ENCODE peak calls at places on chromosome 16, in four cellular contexts. One of them, this sample, is unnamed. For H3K4me1, the result is how much of the 10 kb centered on the place peaks cover.

GRCh38 chr16:23061669-23062068 is 87.6 kb downstream of the USP31 start:
- DNase-seq in HAP-1: no peak
- DNase-seq in small intestine: no peak
- DNase-seq in HCT116: no peak
- DNase-seq in this sample: no peak

GRCh38 chr16:57308041-57308440 is 23.6 kb upstream of the PLLP start:
- DNase-seq in HAP-1: no peak
- DNase-seq in small intestine: no peak
- DNase-seq in HCT116: no peak
- DNase-seq in this sample: no peak

GRCh38 chr16:56525154-56525720 is 5.4 kb upstream of the BBS2 start:
- DNase-seq in HAP-1: no peak
- DNase-seq in small intestine: no peak
- DNase-seq in HCT116: no peak
- DNase-seq in this sample: no peak

GRCh38 chr16:50555269-50555875 is 7.2 kb downstream of the NKD1 start:
- DNase-seq in small intestine: no peak
- DNase-seq in HCT116: no peak
- DNase-seq in HAP-1: no peak
- DNase-seq in this sample: no peak

GRCh38 chr16:87560428-87561199 is 41.7 kb upstream of the JPH3 start:
- DNase-seq in HCT116: peak
- DNase-seq in small intestine: peak
- DNase-seq in HAP-1: peak
- DNase-seq in this sample: peak

GRCh38 chr16:81654346-81654745 is 124.7 kb upstream of the PLCG2 start:
- DNase-seq in small intestine: no peak
- DNase-seq in HAP-1: no peak
- DNase-seq in HCT116: no peak
- DNase-seq in this sample: no peak

GRCh38 chr16:64234200-64234599 is 887.7 kb downstream of the CDH11 start:
- DNase-seq in small intestine: no peak
- DNase-seq in HCT116: no peak
- DNase-seq in HAP-1: no peak
- DNase-seq in this sample: no peak

GRCh38 chr16:5234295-5235050 is 136.9 kb upstream of the EEF2KMT start:
- DNase-seq in small intestine: no peak
- DNase-seq in HCT116: no peak
- DNase-seq in HAP-1: no peak
- DNase-seq in this sample: no peak

GRCh38 chr16:66058181-66058580 is 308.3 kb upstream of the CDH5 start:
- DNase-seq in HAP-1: no peak
- DNase-seq in small intestine: no peak
- DNase-seq in HCT116: no peak
- DNase-seq in this sample: peak

GRCh38 chr16:48393843-48394703 is 8.9 kb upstream of the SIAH1 start:
- DNase-seq in small intestine: no peak
- DNase-seq in HCT116: no peak
- DNase-seq in HAP-1: no peak
- DNase-seq in this sample: no peak

GRCh38 chr16:48505705-48506104 is 104.3 kb downstream of the N4BP1 start:
- DNase-seq in HCT116: no peak
- DNase-seq in HAP-1: no peak
- DNase-seq in small intestine: no peak
- DNase-seq in this sample: no peak

GRCh38 chr16:86772231-86772510 is 193.8 kb downstream of the FOXL1 start:
- DNase-seq in HCT116: no peak
- DNase-seq in small intestine: no peak
- DNase-seq in HAP-1: no peak
- DNase-seq in this sample: no peak

GRCh38 chr16:51393381-51394005 is 242.4 kb upstream of the SALL1 start:
- DNase-seq in HCT116: no peak
- DNase-seq in HAP-1: no peak
- DNase-seq in small intestine: no peak
- DNase-seq in this sample: no peak

GRCh38 chr16:2810651-2811050 is 6.4 kb upstream of the PRSS21 start:
- DNase-seq in HAP-1: no peak
- DNase-seq in small intestine: no peak
- DNase-seq in HCT116: no peak
- DNase-seq in this sample: no peak

GRCh38 chr16:30948956-30949654 is at the start of gene ORAI3:
- DNase-seq in small intestine: peak
- DNase-seq in HAP-1: peak
- DNase-seq in HCT116: no peak
- DNase-seq in this sample: peak

GRCh38 chr16:51524555-51525373 is 373.7 kb upstream of the SALL1 start:
- DNase-seq in HAP-1: no peak
- DNase-seq in small intestine: no peak
- DNase-seq in HCT116: no peak
- DNase-seq in this sample: peak

GRCh38 chr16:19815418-19815817 is 69.2 kb downstream of the GPRC5B start:
- DNase-seq in HAP-1: no peak
- DNase-seq in HCT116: no peak
- DNase-seq in small intestine: no peak
- DNase-seq in this sample: no peak

GRCh38 chr16:22207715-22208360 is 1.8 kb downstream of the EEF2K start:
- DNase-seq in HCT116: no peak
- DNase-seq in HAP-1: peak
- DNase-seq in small intestine: no peak
- DNase-seq in this sample: no peak

GRCh38 chr16:64498363-64498762 is 623.5 kb downstream of the CDH11 start:
- DNase-seq in HAP-1: no peak
- DNase-seq in small intestine: no peak
- DNase-seq in HCT116: no peak
- DNase-seq in this sample: no peak

GRCh38 chr16:70691223-70692129 is 5.6 kb upstream of the MTSS2 start:
- DNase-seq in small intestine: no peak
- DNase-seq in HCT116: no peak
- DNase-seq in HAP-1: no peak
- DNase-seq in this sample: peak

GRCh38 chr16:70688266-70688742 is 2.5 kb upstream of the MTSS2 start:
- DNase-seq in HAP-1: no peak
- DNase-seq in HCT116: no peak
- DNase-seq in small intestine: no peak
- DNase-seq in this sample: peak

GRCh38 chr16:70689035-70689969 is 3.4 kb upstream of the MTSS2 start:
- DNase-seq in small intestine: no peak
- DNase-seq in HCT116: no peak
- DNase-seq in HAP-1: no peak
- DNase-seq in this sample: no peak

GRCh38 chr16:70692130-70692470 is 6.2 kb upstream of the MTSS2 start:
- DNase-seq in HCT116: no peak
- DNase-seq in small intestine: no peak
- DNase-seq in HAP-1: no peak
- DNase-seq in this sample: no peak

DNA sequence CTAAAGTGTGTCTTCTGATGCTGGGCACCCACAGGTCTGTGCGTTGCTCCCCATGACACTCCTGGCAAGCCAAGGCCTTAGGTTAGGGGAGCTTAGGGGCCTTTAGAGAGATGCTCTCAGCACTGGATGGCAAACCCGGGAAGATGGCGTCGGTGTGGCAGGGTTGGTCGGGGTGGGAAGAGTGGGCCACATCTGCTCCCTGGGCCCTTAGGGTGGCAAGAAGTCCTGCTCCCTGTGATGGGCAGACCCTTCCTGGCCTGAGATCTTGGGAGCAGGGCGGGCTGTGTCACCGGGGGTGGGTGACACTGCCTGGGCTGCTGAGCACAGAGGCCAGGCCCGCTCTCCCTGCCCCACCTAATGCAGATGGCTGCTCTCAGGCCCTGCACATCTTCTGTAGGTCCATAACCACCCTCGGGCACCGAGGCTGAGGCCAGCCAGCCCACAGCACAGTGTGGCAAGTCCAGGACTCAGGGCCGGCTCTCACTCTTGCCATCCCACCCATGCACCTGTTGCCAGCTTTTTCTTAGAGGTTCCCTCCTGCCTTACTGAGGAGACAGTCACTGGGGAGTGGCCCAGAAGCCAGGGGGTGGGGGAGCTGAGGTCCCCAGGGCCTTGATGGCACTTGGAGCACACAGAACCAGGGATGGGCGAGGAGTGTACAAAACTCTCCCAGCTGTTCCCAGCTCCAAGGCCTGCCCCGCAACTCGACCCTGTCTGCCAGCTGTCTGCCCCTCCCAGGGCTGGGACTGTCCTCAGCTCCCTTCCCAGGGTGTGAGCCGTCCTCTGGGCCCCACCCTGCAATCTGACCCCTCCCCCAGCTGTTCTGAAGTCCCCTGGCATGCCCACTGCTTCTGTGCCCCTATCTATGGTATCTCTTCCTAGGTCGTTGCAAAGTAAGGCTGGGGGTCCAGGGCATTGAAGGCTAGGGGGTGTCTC is 4.4 kb upstream of the MTSS2 start:
- DNase-seq in small intestine: peak
- DNase-seq in HAP-1: no peak
- DNase-seq in HCT116: no peak
- DNase-seq in this sample: no peak
- H3K4me1 ChIP-seq in small intestine: under half
- H3K4me1 ChIP-seq in HAP-1: under half
- H3K4me1 ChIP-seq in HCT116: under half
- H3K4me1 ChIP-seq in this sample: under half

GRCh38 chr16:75550211-75550662 is 5.8 kb downstream of the TMEM231 start:
- DNase-seq in small intestine: peak
- DNase-seq in HAP-1: no peak
- DNase-seq in HCT116: no peak
- DNase-seq in this sample: peak

GRCh38 chr16:75555707-75556512 is at the start of gene TMEM231:
- DNase-seq in HAP-1: peak
- DNase-seq in HCT116: peak
- DNase-seq in small intestine: peak
- DNase-seq in this sample: peak

GRCh38 chr16:75555213-75555706 is 792 bp downstream of the TMEM231 start:
- DNase-seq in small intestine: peak
- DNase-seq in HCT116: peak
- DNase-seq in HAP-1: peak
- DNase-seq in this sample: peak

DNA sequence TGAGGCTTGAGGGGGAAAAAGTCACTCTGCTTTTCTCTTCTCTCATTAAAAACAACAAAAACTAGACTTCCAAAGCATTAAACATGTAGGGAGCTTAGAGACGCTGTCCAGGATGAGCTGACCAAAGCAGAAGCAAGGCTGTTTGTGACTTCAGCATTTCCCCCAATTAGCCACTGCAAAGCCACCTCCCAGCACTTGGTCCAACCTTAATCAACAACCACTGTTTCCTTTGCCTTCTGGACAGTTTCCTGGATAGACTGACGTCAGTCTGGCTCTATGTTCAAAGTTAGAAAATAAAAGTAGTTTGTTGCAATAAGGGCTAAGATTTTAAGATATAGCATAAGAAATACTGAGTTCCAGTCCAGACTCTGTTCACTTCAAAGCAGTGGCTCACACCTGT is 3.1 kb downstream of the TMEM231 start:
- DNase-seq in HCT116: no peak
- DNase-seq in small intestine: no peak
- DNase-seq in HAP-1: no peak
- DNase-seq in this sample: no peak
- H3K4me1 ChIP-seq in HCT116: under half
- H3K4me1 ChIP-seq in small intestine: under half
- H3K4me1 ChIP-seq in HAP-1: under half
- H3K4me1 ChIP-seq in this sample: under half

GRCh38 chr16:84597518-84598390 is 20.1 kb downstream of the COTL1 start:
- DNase-seq in small intestine: peak
- DNase-seq in HCT116: no peak
- DNase-seq in HAP-1: no peak
- DNase-seq in this sample: no peak

GRCh38 chr16:84596801-84597517 is 20.9 kb downstream of the COTL1 start:
- DNase-seq in HCT116: no peak
- DNase-seq in HAP-1: no peak
- DNase-seq in small intestine: no peak
- DNase-seq in this sample: no peak

GRCh38 chr16:84595052-84595481 is 22.8 kb downstream of the COTL1 start:
- DNase-seq in HAP-1: no peak
- DNase-seq in small intestine: peak
- DNase-seq in HCT116: no peak
- DNase-seq in this sample: no peak

GRCh38 chr16:84594725-84595038 is 23.2 kb downstream of the COTL1 start:
- DNase-seq in HCT116: no peak
- DNase-seq in small intestine: no peak
- DNase-seq in HAP-1: no peak
- DNase-seq in this sample: no peak

GRCh38 chr16:84596161-84596560 is 21.7 kb downstream of the COTL1 start:
- DNase-seq in HAP-1: no peak
- DNase-seq in small intestine: no peak
- DNase-seq in HCT116: no peak
- DNase-seq in this sample: no peak
- H3K4me1 ChIP-seq in HAP-1: under half
- H3K4me1 ChIP-seq in small intestine: under half
- H3K4me1 ChIP-seq in HCT116: under half
- H3K4me1 ChIP-seq in this sample: under half

GRCh38 chr16:73150790-73151189 is 102.9 kb upstream of the ZFHX3 start:
- DNase-seq in HCT116: no peak
- DNase-seq in small intestine: no peak
- DNase-seq in HAP-1: no peak
- DNase-seq in this sample: no peak

GRCh38 chr16:73147958-73148357 is 100.0 kb upstream of the ZFHX3 start:
- DNase-seq in HAP-1: no peak
- DNase-seq in HCT116: no peak
- DNase-seq in small intestine: no peak
- DNase-seq in this sample: no peak

GRCh38 chr16:73152731-73153130 is 104.8 kb upstream of the ZFHX3 start:
- DNase-seq in small intestine: no peak
- DNase-seq in HAP-1: peak
- DNase-seq in HCT116: no peak
- DNase-seq in this sample: no peak

GRCh38 chr16:73151225-73151624 is 103.3 kb upstream of the ZFHX3 start:
- DNase-seq in HCT116: no peak
- DNase-seq in HAP-1: no peak
- DNase-seq in small intestine: no peak
- DNase-seq in this sample: no peak

DNA sequence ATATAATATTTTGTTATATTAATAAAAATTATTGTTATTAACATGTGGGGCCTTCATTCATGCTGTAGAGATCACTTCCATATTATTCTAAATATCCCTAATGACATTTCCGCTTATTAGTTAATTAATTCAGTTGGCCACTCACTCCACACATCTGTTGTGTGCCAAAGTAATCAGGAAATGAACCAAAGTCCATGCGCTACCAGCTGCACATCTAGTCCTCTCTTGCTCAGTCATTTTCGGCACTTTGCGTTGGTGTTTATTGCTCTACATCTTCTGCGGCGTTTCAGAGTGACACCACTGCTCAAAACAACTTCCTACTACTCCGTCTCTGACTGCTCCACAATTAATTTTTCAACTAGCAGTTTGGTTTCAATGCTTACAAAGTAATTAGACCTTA is 101.4 kb upstream of the ZFHX3 start:
- DNase-seq in small intestine: peak
- DNase-seq in HAP-1: no peak
- DNase-seq in HCT116: no peak
- DNase-seq in this sample: no peak
- H3K4me1 ChIP-seq in small intestine: under half
- H3K4me1 ChIP-seq in HAP-1: under half
- H3K4me1 ChIP-seq in HCT116: under half
- H3K4me1 ChIP-seq in this sample: under half

GRCh38 chr16:85536073-85536410 is 77.1 kb upstream of the GSE1 start:
- DNase-seq in HCT116: no peak
- DNase-seq in small intestine: peak
- DNase-seq in HAP-1: no peak
- DNase-seq in this sample: no peak
- H3K4me1 ChIP-seq in HCT116: under half
- H3K4me1 ChIP-seq in small intestine: under half
- H3K4me1 ChIP-seq in HAP-1: under half
- H3K4me1 ChIP-seq in this sample: under half

This sample was measured in A673.